ENCODE peak calls at places on chromosomes 7 and 10, in ten cellular contexts. One of them, this sample, is unnamed.

GRCh38 chr10:118256825-118257570 is 85.1 kb downstream of the FAM204A start:
- DNase-seq in right cardiac atrium: no peak
- DNase-seq in PC-9: no peak
- DNase-seq in IMR-90: no peak
- DNase-seq in prostate gland: peak; percentile 20
- DNase-seq in fibroblast of lung: no peak
- DNase-seq in HCT116: no peak
- DNase-seq in esophagus squamous epithelium: no peak
- DNase-seq in heart left ventricle: no peak
- DNase-seq in CD4-positive, CD25-positive, alpha-beta regulatory T cell: no peak
- DNase-seq in this sample: no peak

GRCh38 chr7:131652194-131652593 is 95.8 kb upstream of the PODXL start:
- DNase-seq in esophagus squamous epithelium: no peak
- DNase-seq in IMR-90: no peak
- DNase-seq in HCT116: no peak
- DNase-seq in prostate gland: no peak
- DNase-seq in CD4-positive, CD25-positive, alpha-beta regulatory T cell: no peak
- DNase-seq in heart left ventricle: no peak
- DNase-seq in fibroblast of lung: no peak
- DNase-seq in PC-9: no peak
- DNase-seq in right cardiac atrium: no peak
- DNase-seq in this sample: no peak

GRCh38 chr7:94701555-94701973 is 45.6 kb upstream of the SGCE start:
- DNase-seq in fibroblast of lung: peak; percentile 84
- DNase-seq in right cardiac atrium: no peak
- DNase-seq in prostate gland: no peak
- DNase-seq in heart left ventricle: no peak
- DNase-seq in CD4-positive, CD25-positive, alpha-beta regulatory T cell: no peak
- DNase-seq in IMR-90: peak; percentile 52
- DNase-seq in esophagus squamous epithelium: no peak
- DNase-seq in HCT116: peak; percentile 28
- DNase-seq in PC-9: peak; percentile 36
- DNase-seq in this sample: no peak

GRCh38 chr10:98861962-98862361 is 373.7 kb downstream of the HPSE2 start:
- DNase-seq in right cardiac atrium: no peak
- DNase-seq in fibroblast of lung: no peak
- DNase-seq in IMR-90: no peak
- DNase-seq in esophagus squamous epithelium: no peak
- DNase-seq in heart left ventricle: no peak
- DNase-seq in CD4-positive, CD25-positive, alpha-beta regulatory T cell: no peak
- DNase-seq in prostate gland: no peak
- DNase-seq in PC-9: no peak
- DNase-seq in HCT116: no peak
- DNase-seq in this sample: no peak

GRCh38 chr10:30386801-30387588 is 37.9 kb upstream of the MTPAP start:
- DNase-seq in PC-9: peak; percentile 58
- DNase-seq in CD4-positive, CD25-positive, alpha-beta regulatory T cell: no peak
- DNase-seq in HCT116: no peak
- DNase-seq in heart left ventricle: no peak
- DNase-seq in prostate gland: no peak
- DNase-seq in right cardiac atrium: no peak
- DNase-seq in esophagus squamous epithelium: no peak
- DNase-seq in IMR-90: no peak
- DNase-seq in fibroblast of lung: peak; percentile 65
- DNase-seq in this sample: no peak

GRCh38 chr10:3825862-3826351 is 40.9 kb upstream of the KLF6 start:
- DNase-seq in CD4-positive, CD25-positive, alpha-beta regulatory T cell: no peak
- DNase-seq in PC-9: no peak
- DNase-seq in heart left ventricle: peak; percentile 41
- DNase-seq in IMR-90: no peak
- DNase-seq in esophagus squamous epithelium: no peak
- DNase-seq in prostate gland: no peak
- DNase-seq in HCT116: no peak
- DNase-seq in right cardiac atrium: peak; percentile 77
- DNase-seq in fibroblast of lung: no peak
- DNase-seq in this sample: no peak

GRCh38 chr7:40680657-40681056 is 545.9 kb downstream of the SUGCT start:
- DNase-seq in HCT116: peak; percentile 34
- DNase-seq in PC-9: no peak
- DNase-seq in right cardiac atrium: no peak
- DNase-seq in esophagus squamous epithelium: no peak
- DNase-seq in CD4-positive, CD25-positive, alpha-beta regulatory T cell: no peak
- DNase-seq in IMR-90: no peak
- DNase-seq in fibroblast of lung: no peak
- DNase-seq in heart left ventricle: no peak
- DNase-seq in prostate gland: no peak
- DNase-seq in this sample: no peak

GRCh38 chr7:20220293-20220755 is 3.1 kb upstream of the MACC1 start:
- DNase-seq in prostate gland: no peak
- DNase-seq in HCT116: no peak
- DNase-seq in right cardiac atrium: no peak
- DNase-seq in CD4-positive, CD25-positive, alpha-beta regulatory T cell: no peak
- DNase-seq in PC-9: no peak
- DNase-seq in esophagus squamous epithelium: no peak
- DNase-seq in heart left ventricle: no peak
- DNase-seq in fibroblast of lung: no peak
- DNase-seq in IMR-90: no peak
- DNase-seq in this sample: no peak

GRCh38 chr10:28367865-28368541 is 65.1 kb upstream of the MPP7 start:
- DNase-seq in HCT116: no peak
- DNase-seq in PC-9: no peak
- DNase-seq in right cardiac atrium: peak; percentile 53
- DNase-seq in IMR-90: no peak
- DNase-seq in CD4-positive, CD25-positive, alpha-beta regulatory T cell: peak; percentile 76
- DNase-seq in heart left ventricle: peak; percentile 22
- DNase-seq in esophagus squamous epithelium: no peak
- DNase-seq in fibroblast of lung: peak; percentile 11
- DNase-seq in prostate gland: no peak
- DNase-seq in this sample: peak; percentile 77

DNA sequence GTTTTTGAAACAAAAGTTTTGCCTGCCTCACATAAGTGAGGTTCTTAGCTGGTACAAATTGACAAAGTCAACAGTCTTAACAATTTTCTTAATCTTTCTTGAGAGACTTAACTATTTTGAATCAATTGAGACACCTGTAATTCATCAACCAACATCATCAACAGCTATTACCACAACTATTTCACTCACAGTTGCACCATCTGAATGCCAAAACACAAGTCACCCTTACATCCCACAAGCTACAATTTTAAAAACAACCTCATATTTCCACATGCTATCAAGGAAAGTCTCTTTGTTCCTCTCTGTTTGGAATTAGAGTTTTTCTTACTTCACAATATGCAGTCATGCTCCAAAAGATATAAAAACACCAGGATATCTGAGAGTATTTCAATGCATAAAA is 4.9 kb downstream of the SMURF1 start:
- DNase-seq in fibroblast of lung: peak; percentile 71
- DNase-seq in IMR-90: peak; percentile 43
- DNase-seq in heart left ventricle: no peak
- DNase-seq in HCT116: no peak
- DNase-seq in CD4-positive, CD25-positive, alpha-beta regulatory T cell: no peak
- DNase-seq in esophagus squamous epithelium: no peak
- DNase-seq in prostate gland: no peak
- DNase-seq in PC-9: no peak
- DNase-seq in right cardiac atrium: no peak
- DNase-seq in this sample: no peak
- H3K4me1 ChIP-seq in fibroblast of lung: peaks cover 5% of the 10 kb centered on the region
- H3K4me1 ChIP-seq in IMR-90: peaks cover 14% of the 10 kb centered on the region
- H3K4me1 ChIP-seq in heart left ventricle: peaks cover 4% of the 10 kb centered on the region
- H3K4me1 ChIP-seq in HCT116: peaks cover 17% of the 10 kb centered on the region
- H3K4me1 ChIP-seq in CD4-positive, CD25-positive, alpha-beta regulatory T cell: peaks cover 17% of the 10 kb centered on the region
- H3K4me1 ChIP-seq in esophagus squamous epithelium: peaks cover 40% of the 10 kb centered on the region
- H3K4me1 ChIP-seq in prostate gland: peaks cover 3% of the 10 kb centered on the region
- H3K4me1 ChIP-seq in PC-9: peaks cover 58% of the 10 kb centered on the region
- H3K4me1 ChIP-seq in right cardiac atrium: peaks cover 9% of the 10 kb centered on the region
- H3K4me1 ChIP-seq in this sample: peaks cover 14% of the 10 kb centered on the region

DNA sequence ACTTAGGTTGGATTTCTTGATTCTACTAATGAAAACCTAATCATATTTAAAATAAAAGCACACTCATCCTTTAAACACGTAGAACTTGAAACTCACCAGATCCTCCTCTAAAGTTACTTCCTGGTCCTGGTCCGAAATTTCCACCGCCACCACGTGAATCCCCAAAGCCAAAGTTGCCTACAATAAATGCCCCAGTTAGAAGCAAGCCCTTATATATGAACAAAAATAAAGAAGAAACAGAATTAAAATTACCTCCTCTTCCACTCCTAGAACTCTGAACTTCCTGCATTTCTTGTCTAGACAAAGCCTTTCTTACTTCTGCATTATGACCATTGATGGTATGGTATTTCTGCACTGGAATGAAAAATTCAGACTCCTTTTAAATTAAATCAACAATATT is 4.2 kb downstream of the HNRNPA2B1 start:
- DNase-seq in CD4-positive, CD25-positive, alpha-beta regulatory T cell: no peak
- DNase-seq in prostate gland: no peak
- DNase-seq in fibroblast of lung: no peak
- DNase-seq in esophagus squamous epithelium: no peak
- DNase-seq in IMR-90: no peak
- DNase-seq in HCT116: no peak
- DNase-seq in right cardiac atrium: no peak
- DNase-seq in PC-9: no peak
- DNase-seq in heart left ventricle: no peak
- DNase-seq in this sample: no peak
- H3K27ac ChIP-seq in CD4-positive, CD25-positive, alpha-beta regulatory T cell: peak overlapping the region; percentile 56
- H3K27ac ChIP-seq in prostate gland: no peak overlapping the region
- H3K27ac ChIP-seq in fibroblast of lung: no peak overlapping the region
- H3K27ac ChIP-seq in esophagus squamous epithelium: no peak overlapping the region
- H3K27ac ChIP-seq in IMR-90: no peak overlapping the region
- H3K27ac ChIP-seq in HCT116: no peak overlapping the region
- H3K27ac ChIP-seq in right cardiac atrium: no peak overlapping the region
- H3K27ac ChIP-seq in PC-9: peak overlapping the region; percentile 92
- H3K27ac ChIP-seq in heart left ventricle: no peak overlapping the region
- H3K27ac ChIP-seq in this sample: no peak overlapping the region

GRCh38 chr10:97186911-97187310 is 1.2 kb upstream of the SLIT1 start:
- DNase-seq in CD4-positive, CD25-positive, alpha-beta regulatory T cell: no peak
- DNase-seq in heart left ventricle: no peak
- DNase-seq in HCT116: no peak
- DNase-seq in fibroblast of lung: no peak
- DNase-seq in PC-9: no peak
- DNase-seq in prostate gland: no peak
- DNase-seq in right cardiac atrium: no peak
- DNase-seq in IMR-90: no peak
- DNase-seq in esophagus squamous epithelium: no peak
- DNase-seq in this sample: no peak
- H3K27me3 ChIP-seq in CD4-positive, CD25-positive, alpha-beta regulatory T cell: peaks cover 11% of the 10 kb centered on the region
- H3K27me3 ChIP-seq in heart left ventricle: peaks cover 14% of the 10 kb centered on the region
- H3K27me3 ChIP-seq in HCT116: peaks cover 4% of the 10 kb centered on the region
- H3K27me3 ChIP-seq in fibroblast of lung: peaks cover 30% of the 10 kb centered on the region
- H3K27me3 ChIP-seq in PC-9: peaks cover 28% of the 10 kb centered on the region
- H3K27me3 ChIP-seq in prostate gland: peaks cover 5% of the 10 kb centered on the region
- H3K27me3 ChIP-seq in right cardiac atrium: no peaks in the 10 kb centered on the region
- H3K27me3 ChIP-seq in IMR-90: peaks cover 77% of the 10 kb centered on the region
- H3K27me3 ChIP-seq in esophagus squamous epithelium: peaks cover 8% of the 10 kb centered on the region
- H3K27me3 ChIP-seq in this sample: peaks cover 6% of the 10 kb centered on the region

GRCh38 chr10:35368485-35369048 is 32.3 kb downstream of the CCNY start:
- DNase-seq in heart left ventricle: no peak
- DNase-seq in CD4-positive, CD25-positive, alpha-beta regulatory T cell: no peak
- DNase-seq in right cardiac atrium: no peak
- DNase-seq in PC-9: no peak
- DNase-seq in fibroblast of lung: no peak
- DNase-seq in HCT116: no peak
- DNase-seq in prostate gland: no peak
- DNase-seq in IMR-90: no peak
- DNase-seq in esophagus squamous epithelium: no peak
- DNase-seq in this sample: no peak
- H3K4me1 ChIP-seq in heart left ventricle: peaks cover 16% of the 10 kb centered on the region
- H3K4me1 ChIP-seq in CD4-positive, CD25-positive, alpha-beta regulatory T cell: peaks cover 10% of the 10 kb centered on the region
- H3K4me1 ChIP-seq in right cardiac atrium: peaks cover 25% of the 10 kb centered on the region
- H3K4me1 ChIP-seq in PC-9: no peaks in the 10 kb centered on the region
- H3K4me1 ChIP-seq in fibroblast of lung: no peaks in the 10 kb centered on the region
- H3K4me1 ChIP-seq in HCT116: no peaks in the 10 kb centered on the region
- H3K4me1 ChIP-seq in prostate gland: peaks cover 3% of the 10 kb centered on the region
- H3K4me1 ChIP-seq in IMR-90: peaks cover 10% of the 10 kb centered on the region
- H3K4me1 ChIP-seq in esophagus squamous epithelium: peaks cover 13% of the 10 kb centered on the region
- H3K4me1 ChIP-seq in this sample: peaks cover 37% of the 10 kb centered on the region

DNA sequence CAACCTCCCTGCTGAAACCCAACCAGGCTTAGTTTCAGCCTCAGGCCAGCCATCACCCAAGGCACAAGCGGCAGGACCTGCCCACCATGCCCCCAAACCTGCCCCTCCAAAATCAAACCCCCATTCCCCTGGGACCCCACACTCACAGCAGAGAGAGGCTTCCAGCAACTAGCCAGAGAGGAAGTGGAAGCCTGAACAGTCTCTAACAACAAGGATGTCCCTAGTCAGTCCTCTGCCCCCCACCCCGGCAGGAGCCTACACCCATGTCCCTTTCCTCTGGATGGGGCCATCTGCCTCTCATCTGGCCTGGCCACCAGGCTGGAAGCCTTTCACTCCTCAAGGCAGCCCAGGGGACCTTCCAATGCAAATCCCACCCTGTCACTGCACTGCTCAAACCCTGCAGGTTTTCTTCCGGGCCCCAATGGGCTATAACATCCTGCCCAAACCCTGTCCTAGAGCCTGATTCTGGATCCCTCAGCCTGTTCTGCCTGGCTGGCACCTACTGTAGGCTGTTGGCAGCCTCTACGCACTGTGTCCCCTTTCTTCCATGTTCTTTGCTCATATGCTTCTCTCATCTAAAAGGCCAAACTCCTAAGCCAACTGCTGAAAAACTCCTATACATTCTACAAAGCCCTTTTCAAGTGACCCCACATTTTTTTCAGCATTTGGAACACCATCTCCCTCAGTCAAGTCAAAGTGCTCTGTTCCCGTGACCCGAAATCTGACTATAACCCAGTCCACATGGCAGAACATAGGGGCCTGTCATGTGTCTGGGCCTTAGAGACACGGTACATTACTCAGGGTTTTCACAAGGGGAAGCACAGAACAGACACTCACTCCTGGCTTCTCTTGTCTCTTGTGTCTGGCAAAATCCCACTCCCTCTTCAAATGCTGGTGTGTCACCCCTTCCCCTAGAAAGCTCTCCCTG is 253.3 kb downstream of the TNS3 start:
- DNase-seq in esophagus squamous epithelium: no peak
- DNase-seq in fibroblast of lung: no peak
- DNase-seq in HCT116: no peak
- DNase-seq in IMR-90: no peak
- DNase-seq in right cardiac atrium: no peak
- DNase-seq in heart left ventricle: peak; percentile 43
- DNase-seq in prostate gland: no peak
- DNase-seq in PC-9: no peak
- DNase-seq in CD4-positive, CD25-positive, alpha-beta regulatory T cell: no peak
- DNase-seq in this sample: no peak
- H3K27ac ChIP-seq in esophagus squamous epithelium: peak overlapping the region; percentile 72
- H3K27ac ChIP-seq in fibroblast of lung: peak overlapping the region; percentile 78
- H3K27ac ChIP-seq in HCT116: no peak overlapping the region
- H3K27ac ChIP-seq in IMR-90: peak overlapping the region; percentile 77
- H3K27ac ChIP-seq in right cardiac atrium: peak overlapping the region; percentile 92
- H3K27ac ChIP-seq in heart left ventricle: peak overlapping the region; percentile 92
- H3K27ac ChIP-seq in prostate gland: peak overlapping the region; percentile 40
- H3K27ac ChIP-seq in PC-9: no peak overlapping the region
- H3K27ac ChIP-seq in CD4-positive, CD25-positive, alpha-beta regulatory T cell: no peak overlapping the region
- H3K27ac ChIP-seq in this sample: no peak overlapping the region

GRCh38 chr10:16030562-16030961 is 170.3 kb upstream of the MINDY3 start:
- DNase-seq in prostate gland: no peak
- DNase-seq in heart left ventricle: no peak
- DNase-seq in CD4-positive, CD25-positive, alpha-beta regulatory T cell: no peak
- DNase-seq in HCT116: no peak
- DNase-seq in PC-9: no peak
- DNase-seq in fibroblast of lung: no peak
- DNase-seq in right cardiac atrium: no peak
- DNase-seq in esophagus squamous epithelium: no peak
- DNase-seq in IMR-90: no peak
- DNase-seq in this sample: no peak
- H3K27me3 ChIP-seq in prostate gland: no peaks in the 10 kb centered on the region
- H3K27me3 ChIP-seq in heart left ventricle: no peaks in the 10 kb centered on the region
- H3K27me3 ChIP-seq in CD4-positive, CD25-positive, alpha-beta regulatory T cell: no peaks in the 10 kb centered on the region
- H3K27me3 ChIP-seq in HCT116: peaks cover 37% of the 10 kb centered on the region
- H3K27me3 ChIP-seq in PC-9: peaks cover 6% of the 10 kb centered on the region
- H3K27me3 ChIP-seq in fibroblast of lung: no peaks in the 10 kb centered on the region
- H3K27me3 ChIP-seq in right cardiac atrium: no peaks in the 10 kb centered on the region
- H3K27me3 ChIP-seq in esophagus squamous epithelium: no peaks in the 10 kb centered on the region
- H3K27me3 ChIP-seq in IMR-90: no peaks in the 10 kb centered on the region
- H3K27me3 ChIP-seq in this sample: no peaks in the 10 kb centered on the region

This sample was measured in CD8-positive, alpha-beta memory T cell.